ENCODE peak calls at places on chromosomes 1 and 21, in seven cellular contexts. One of them, this sample, is unnamed.

GRCh38 chr1:22957066-22957465 is 15.6 kb downstream of the LACTBL1 start:
- DNase-seq in sigmoid colon: no peak
- DNase-seq in HCT116: no peak
- DNase-seq in uterus: no peak
- DNase-seq in heart left ventricle: no peak
- DNase-seq in A549: no peak
- DNase-seq in H1: no peak
- DNase-seq in this sample: no peak

GRCh38 chr1:53525595-53525994 is 66.4 kb downstream of the DMRTB1 start:
- DNase-seq in sigmoid colon: no peak
- DNase-seq in HCT116: no peak
- DNase-seq in uterus: no peak
- DNase-seq in heart left ventricle: no peak
- DNase-seq in A549: no peak
- DNase-seq in H1: no peak
- DNase-seq in this sample: no peak

GRCh38 chr1:101526813-101527212 is 290.0 kb downstream of the S1PR1 start:
- DNase-seq in sigmoid colon: no peak
- DNase-seq in HCT116: no peak
- DNase-seq in uterus: no peak
- DNase-seq in heart left ventricle: no peak
- DNase-seq in A549: no peak
- DNase-seq in H1: no peak
- DNase-seq in this sample: no peak

GRCh38 chr1:51214615-51215131 is 21.4 kb upstream of the RNF11 start:
- DNase-seq in sigmoid colon: no peak
- DNase-seq in HCT116: no peak
- DNase-seq in uterus: no peak
- DNase-seq in heart left ventricle: no peak
- DNase-seq in A549: no peak
- DNase-seq in H1: no peak
- DNase-seq in this sample: no peak

GRCh38 chr1:101781437-101781836 is 215.3 kb downstream of the OLFM3 start:
- DNase-seq in sigmoid colon: no peak
- DNase-seq in HCT116: no peak
- DNase-seq in uterus: no peak
- DNase-seq in heart left ventricle: no peak
- DNase-seq in A549: no peak
- DNase-seq in H1: no peak
- DNase-seq in this sample: no peak

GRCh38 chr1:204670152-204670927 is 15.2 kb downstream of the LRRN2 start:
- DNase-seq in sigmoid colon: no peak
- DNase-seq in HCT116: no peak
- DNase-seq in uterus: no peak
- DNase-seq in heart left ventricle: no peak
- DNase-seq in A549: no peak
- DNase-seq in H1: no peak
- DNase-seq in this sample: peak

GRCh38 chr1:59543211-59543668 is 246.3 kb downstream of the FGGY start:
- DNase-seq in sigmoid colon: no peak
- DNase-seq in HCT116: no peak
- DNase-seq in uterus: no peak
- DNase-seq in heart left ventricle: no peak
- DNase-seq in A549: no peak
- DNase-seq in H1: no peak
- DNase-seq in this sample: no peak

GRCh38 chr1:18091660-18092446 is 15.7 kb upstream of the IGSF21 start:
- DNase-seq in sigmoid colon: no peak
- DNase-seq in HCT116: no peak
- DNase-seq in uterus: no peak
- DNase-seq in heart left ventricle: no peak
- DNase-seq in A549: no peak
- DNase-seq in H1: no peak
- DNase-seq in this sample: no peak

GRCh38 chr1:153652795-153653507 is 5.6 kb upstream of the SNAPIN start:
- DNase-seq in sigmoid colon: peak
- DNase-seq in HCT116: no peak
- DNase-seq in uterus: no peak
- DNase-seq in heart left ventricle: no peak
- DNase-seq in A549: no peak
- DNase-seq in H1: no peak
- DNase-seq in this sample: no peak

GRCh38 chr1:40662864-40663263 is 2.6 kb downstream of the RIMS3 start:
- DNase-seq in sigmoid colon: no peak
- DNase-seq in HCT116: no peak
- DNase-seq in uterus: no peak
- DNase-seq in heart left ventricle: no peak
- DNase-seq in A549: no peak
- DNase-seq in H1: no peak
- DNase-seq in this sample: no peak

GRCh38 chr21:43865471-43866181 is 603 bp downstream of the AGPAT3 start:
- DNase-seq in sigmoid colon: peak
- DNase-seq in HCT116: no peak
- DNase-seq in uterus: peak
- DNase-seq in heart left ventricle: peak
- DNase-seq in A549: no peak
- DNase-seq in H1: peak
- DNase-seq in this sample: peak

GRCh38 chr1:9121891-9122409 is 7.0 kb downstream of the GPR157 start:
- DNase-seq in sigmoid colon: no peak
- DNase-seq in HCT116: no peak
- DNase-seq in uterus: no peak
- DNase-seq in heart left ventricle: no peak
- DNase-seq in A549: no peak
- DNase-seq in H1: no peak
- DNase-seq in this sample: no peak

GRCh38 chr1:229272164-229273158 is 1.6 kb downstream of the RAB4A start:
- DNase-seq in sigmoid colon: no peak
- DNase-seq in HCT116: no peak
- DNase-seq in uterus: no peak
- DNase-seq in heart left ventricle: no peak
- DNase-seq in A549: no peak
- DNase-seq in H1: no peak
- DNase-seq in this sample: no peak

GRCh38 chr1:214506972-214507431 is 44.4 kb downstream of the PTPN14 start:
- DNase-seq in sigmoid colon: no peak
- DNase-seq in HCT116: peak
- DNase-seq in uterus: no peak
- DNase-seq in heart left ventricle: no peak
- DNase-seq in A549: peak
- DNase-seq in H1: no peak
- DNase-seq in this sample: no peak

GRCh38 chr1:220335668-220336067 is 63.4 kb upstream of the RAB3GAP2 start:
- DNase-seq in sigmoid colon: no peak
- DNase-seq in HCT116: no peak
- DNase-seq in uterus: no peak
- DNase-seq in heart left ventricle: no peak
- DNase-seq in A549: no peak
- DNase-seq in H1: no peak
- DNase-seq in this sample: no peak

GRCh38 chr1:216847385-216848036 is 124.3 kb upstream of the ESRRG start:
- DNase-seq in sigmoid colon: no peak
- DNase-seq in HCT116: no peak
- DNase-seq in uterus: no peak
- DNase-seq in heart left ventricle: no peak
- DNase-seq in A549: no peak
- DNase-seq in H1: no peak
- DNase-seq in this sample: no peak

GRCh38 chr21:40531421-40531820 is 315.5 kb downstream of the DSCAM start:
- DNase-seq in sigmoid colon: no peak
- DNase-seq in HCT116: no peak
- DNase-seq in uterus: no peak
- DNase-seq in heart left ventricle: no peak
- DNase-seq in A549: no peak
- DNase-seq in H1: no peak
- DNase-seq in this sample: no peak

GRCh38 chr1:201795066-201795465 is 33.9 kb upstream of the IPO9 start:
- DNase-seq in sigmoid colon: no peak
- DNase-seq in HCT116: peak
- DNase-seq in uterus: no peak
- DNase-seq in heart left ventricle: no peak
- DNase-seq in A549: peak
- DNase-seq in H1: no peak
- DNase-seq in this sample: no peak

GRCh38 chr1:234093741-234094140 is 189.3 kb downstream of the SLC35F3 start:
- DNase-seq in sigmoid colon: peak
- DNase-seq in HCT116: no peak
- DNase-seq in uterus: peak
- DNase-seq in heart left ventricle: peak
- DNase-seq in A549: no peak
- DNase-seq in H1: no peak
- DNase-seq in this sample: no peak

DNA sequence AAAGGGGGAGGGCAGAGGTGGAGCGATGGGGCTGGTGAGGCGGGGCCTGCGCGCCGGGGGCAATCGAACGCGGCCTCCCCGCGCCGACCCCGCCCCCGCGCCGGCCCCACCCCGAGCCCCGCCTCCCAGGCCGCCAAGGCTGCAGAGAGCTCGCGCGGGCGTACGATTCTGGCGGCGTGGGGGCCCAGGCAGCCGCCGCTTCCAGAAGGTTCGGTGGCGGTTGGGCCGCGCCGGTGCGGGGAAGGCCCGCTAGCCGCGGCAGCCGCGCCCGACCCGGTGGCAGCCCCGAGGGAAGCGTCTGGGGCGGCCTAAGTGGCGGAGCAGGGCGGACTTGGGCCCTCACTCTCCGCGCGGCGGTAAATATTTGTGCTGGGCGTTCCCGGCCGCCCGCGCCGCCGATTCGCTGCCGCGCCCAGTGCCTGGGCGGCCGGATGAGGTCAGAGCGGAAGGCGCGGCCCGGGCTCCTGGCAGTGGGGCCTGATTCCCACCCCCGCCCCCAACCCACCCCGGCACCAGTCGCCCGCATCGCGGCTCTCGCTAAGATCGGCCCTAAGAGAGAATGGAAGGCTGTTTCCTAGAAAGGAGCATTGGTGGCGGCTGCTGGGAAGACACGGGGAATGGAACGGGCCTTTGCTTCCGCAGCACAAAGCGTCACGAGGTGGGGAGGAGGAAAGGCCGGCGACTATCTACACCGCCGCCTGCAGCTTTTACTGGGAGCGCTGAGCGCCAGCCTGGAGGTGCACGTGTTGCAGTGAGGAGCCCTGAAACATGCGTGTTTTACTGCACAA is at the start of gene ACOT7:
- DNase-seq in sigmoid colon: peak
- DNase-seq in HCT116: peak
- DNase-seq in uterus: peak
- DNase-seq in heart left ventricle: peak
- DNase-seq in A549: peak
- DNase-seq in H1: peak
- DNase-seq in this sample: peak
- TF ChIP-seq POLR2A in sigmoid colon: no peak
- TF ChIP-seq POLR2A in HCT116: no peak
- TF ChIP-seq POLR2A in uterus: peak
- TF ChIP-seq POLR2A in heart left ventricle: no peak
- TF ChIP-seq POLR2A in A549: peak
- TF ChIP-seq POLR2A in H1: no peak
- TF ChIP-seq POLR2A in this sample: peak

GRCh38 chr21:45308211-45309068 is 20.7 kb upstream of the POFUT2 start:
- DNase-seq in sigmoid colon: peak
- DNase-seq in HCT116: no peak
- DNase-seq in uterus: peak
- DNase-seq in heart left ventricle: peak
- DNase-seq in A549: no peak
- DNase-seq in H1: no peak
- DNase-seq in this sample: no peak
- TF ChIP-seq POLR2A in sigmoid colon: no peak
- TF ChIP-seq POLR2A in HCT116: no peak
- TF ChIP-seq POLR2A in uterus: no peak
- TF ChIP-seq POLR2A in heart left ventricle: no peak
- TF ChIP-seq POLR2A in A549: no peak
- TF ChIP-seq POLR2A in H1: no peak
- TF ChIP-seq POLR2A in this sample: no peak

DNA sequence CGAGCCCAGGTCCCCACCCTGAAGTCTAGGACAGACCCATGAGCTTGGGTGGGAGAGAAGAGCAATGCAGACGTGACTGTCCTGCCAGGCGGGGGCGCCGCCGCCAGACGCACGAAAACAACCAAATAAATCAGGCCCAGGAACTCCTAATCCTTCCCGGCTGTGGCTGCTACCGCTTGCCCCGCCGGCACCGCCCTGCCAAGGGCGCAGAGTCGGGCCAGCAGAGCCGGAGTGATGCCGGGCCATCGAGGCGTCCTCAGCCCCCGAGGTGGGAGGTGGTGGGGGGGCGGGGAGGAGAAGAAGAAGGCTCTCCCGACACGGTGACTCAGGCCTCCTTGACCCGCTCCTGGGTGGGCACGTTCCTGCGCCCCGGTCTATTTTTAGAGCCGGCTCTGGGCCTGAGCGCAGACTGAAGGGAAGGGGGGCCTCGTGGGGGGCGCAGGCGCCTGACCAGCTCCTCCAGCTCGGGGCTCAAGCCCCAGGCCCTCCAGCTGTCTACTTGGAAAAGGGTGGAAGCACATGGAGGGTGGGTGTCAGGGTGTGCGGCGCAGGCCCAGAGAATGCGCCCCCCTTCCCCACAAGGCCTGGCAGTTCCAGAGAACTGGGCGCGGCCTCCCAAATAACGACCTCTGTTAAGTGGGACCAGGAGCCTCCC is 10.8 kb upstream of the COL16A1 start:
- DNase-seq in sigmoid colon: peak
- DNase-seq in HCT116: no peak
- DNase-seq in uterus: peak
- DNase-seq in heart left ventricle: peak
- DNase-seq in A549: peak
- DNase-seq in H1: peak
- DNase-seq in this sample: peak
- TF ChIP-seq POLR2A in sigmoid colon: no peak
- TF ChIP-seq POLR2A in HCT116: no peak
- TF ChIP-seq POLR2A in uterus: no peak
- TF ChIP-seq POLR2A in heart left ventricle: no peak
- TF ChIP-seq POLR2A in A549: no peak
- TF ChIP-seq POLR2A in H1: no peak
- TF ChIP-seq POLR2A in this sample: no peak

DNA sequence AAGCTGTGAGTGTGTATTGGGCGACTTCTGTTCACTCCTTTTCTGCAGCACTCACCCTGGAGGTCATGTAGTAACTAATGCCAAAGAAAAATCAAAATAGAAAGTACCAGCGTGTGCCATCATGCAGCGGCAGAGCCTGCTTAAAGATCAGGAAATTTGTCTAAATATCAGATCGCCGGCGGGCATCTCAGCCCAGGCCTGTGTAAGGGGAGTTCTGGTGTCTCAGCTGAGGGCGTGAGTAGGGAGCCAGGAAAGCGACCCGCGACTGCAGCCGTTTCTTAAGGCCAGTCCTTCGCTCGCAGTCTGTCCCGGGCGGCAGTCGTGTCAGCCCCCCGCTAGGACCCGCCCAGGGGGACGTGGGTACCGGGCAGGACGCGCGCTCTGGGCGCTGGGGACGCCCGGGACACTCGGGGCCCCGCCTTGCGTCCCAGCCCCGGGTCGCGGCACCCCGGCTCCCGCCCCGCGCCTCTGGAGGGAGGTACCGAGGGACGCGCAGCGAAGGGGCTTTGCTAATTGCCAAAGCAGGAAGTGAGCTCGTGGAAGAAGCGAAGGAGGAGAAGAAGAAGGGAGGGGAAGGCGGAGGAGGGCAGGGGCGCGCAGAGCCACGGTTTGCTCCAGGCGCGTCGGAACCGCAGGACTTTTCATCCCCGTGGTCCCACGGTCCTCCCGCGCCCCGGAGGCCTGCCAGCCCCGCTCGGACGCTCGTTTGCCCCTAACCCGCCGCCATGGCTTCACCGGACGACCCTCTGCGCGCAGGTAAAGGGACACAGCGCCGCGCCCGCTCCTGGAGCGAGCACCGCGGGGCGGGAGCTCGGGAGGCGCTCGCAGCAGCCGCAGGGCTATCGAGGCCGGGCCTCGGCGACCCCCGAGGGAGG is 1.1 kb downstream of the EDARADD start:
- DNase-seq in sigmoid colon: no peak
- DNase-seq in HCT116: no peak
- DNase-seq in uterus: peak
- DNase-seq in heart left ventricle: peak
- DNase-seq in A549: peak
- DNase-seq in H1: peak
- DNase-seq in this sample: peak
- TF ChIP-seq POLR2A in sigmoid colon: no peak
- TF ChIP-seq POLR2A in HCT116: no peak
- TF ChIP-seq POLR2A in uterus: no peak
- TF ChIP-seq POLR2A in heart left ventricle: no peak
- TF ChIP-seq POLR2A in A549: peak
- TF ChIP-seq POLR2A in H1: no peak
- TF ChIP-seq POLR2A in this sample: no peak

This sample was measured in erythroblast.